ENCODE peak calls at places on chromosomes 6 and 20, in four cellular contexts. One of them, this sample, is unnamed.

GRCh38 chr6:52077180-52077884 is 10.1 kb downstream of the PKHD1 start:
- DNase-seq in A549: no peak
- DNase-seq in HepG2: no peak
- DNase-seq in IMR-90: no peak
- DNase-seq in this sample: no peak

GRCh38 chr20:9912290-9912689 is 73.4 kb upstream of the PAK5 start:
- DNase-seq in A549: no peak
- DNase-seq in HepG2: no peak
- DNase-seq in IMR-90: no peak
- DNase-seq in this sample: no peak

GRCh38 chr6:90896165-90896549 is 309.3 kb upstream of the MAP3K7 start:
- DNase-seq in A549: no peak
- DNase-seq in HepG2: no peak
- DNase-seq in IMR-90: no peak
- DNase-seq in this sample: no peak

GRCh38 chr20:47318596-47319516 is 37.6 kb downstream of the ZMYND8 start:
- DNase-seq in A549: peak
- DNase-seq in HepG2: peak
- DNase-seq in IMR-90: peak
- DNase-seq in this sample: no peak

GRCh38 chr20:22794200-22794599 is 209.8 kb upstream of the FOXA2 start:
- DNase-seq in A549: no peak
- DNase-seq in HepG2: no peak
- DNase-seq in IMR-90: no peak
- DNase-seq in this sample: no peak

GRCh38 chr20:41030536-41031242 is 2.1 kb downstream of the TOP1 start:
- DNase-seq in A549: no peak
- DNase-seq in HepG2: peak
- DNase-seq in IMR-90: peak
- DNase-seq in this sample: no peak

GRCh38 chr6:160455484-160456213 is 107.5 kb downstream of the SLC22A3 start:
- DNase-seq in A549: peak
- DNase-seq in HepG2: peak
- DNase-seq in IMR-90: peak
- DNase-seq in this sample: peak

GRCh38 chr6:151409260-151409659 is 17.9 kb upstream of the ZBTB2 start:
- DNase-seq in A549: no peak
- DNase-seq in HepG2: no peak
- DNase-seq in IMR-90: no peak
- DNase-seq in this sample: no peak

GRCh38 chr6:107532707-107533106 is 42.8 kb downstream of the SOBP start:
- DNase-seq in A549: no peak
- DNase-seq in HepG2: no peak
- DNase-seq in IMR-90: no peak
- DNase-seq in this sample: no peak

GRCh38 chr6:3355358-3356055 is 96.8 kb downstream of the PSMG4 start:
- DNase-seq in A549: peak
- DNase-seq in HepG2: no peak
- DNase-seq in IMR-90: no peak
- DNase-seq in this sample: no peak

GRCh38 chr6:6008648-6009421 is 2.1 kb upstream of the NRN1 start:
- DNase-seq in A549: peak
- DNase-seq in HepG2: peak
- DNase-seq in IMR-90: no peak
- DNase-seq in this sample: peak
- TF ChIP-seq SMC3 in A549: no peak
- TF ChIP-seq SMC3 in HepG2: no peak
- TF ChIP-seq SMC3 in IMR-90: no peak
- TF ChIP-seq SMC3 in this sample: no peak

GRCh38 chr20:44650777-44651493 is 564 bp downstream of the ADA start:
- DNase-seq in A549: no peak
- DNase-seq in HepG2: no peak
- DNase-seq in IMR-90: no peak
- DNase-seq in this sample: no peak

GRCh38 chr20:44653536-44653935 is 2.0 kb upstream of the ADA start:
- DNase-seq in A549: no peak
- DNase-seq in HepG2: no peak
- DNase-seq in IMR-90: no peak
- DNase-seq in this sample: no peak

GRCh38 chr20:44649976-44650375 is 1.5 kb downstream of the ADA start:
- DNase-seq in A549: no peak
- DNase-seq in HepG2: no peak
- DNase-seq in IMR-90: no peak
- DNase-seq in this sample: no peak

GRCh38 chr20:44648579-44648978 is 2.9 kb downstream of the ADA start:
- DNase-seq in A549: no peak
- DNase-seq in HepG2: peak
- DNase-seq in IMR-90: no peak
- DNase-seq in this sample: no peak

DNA sequence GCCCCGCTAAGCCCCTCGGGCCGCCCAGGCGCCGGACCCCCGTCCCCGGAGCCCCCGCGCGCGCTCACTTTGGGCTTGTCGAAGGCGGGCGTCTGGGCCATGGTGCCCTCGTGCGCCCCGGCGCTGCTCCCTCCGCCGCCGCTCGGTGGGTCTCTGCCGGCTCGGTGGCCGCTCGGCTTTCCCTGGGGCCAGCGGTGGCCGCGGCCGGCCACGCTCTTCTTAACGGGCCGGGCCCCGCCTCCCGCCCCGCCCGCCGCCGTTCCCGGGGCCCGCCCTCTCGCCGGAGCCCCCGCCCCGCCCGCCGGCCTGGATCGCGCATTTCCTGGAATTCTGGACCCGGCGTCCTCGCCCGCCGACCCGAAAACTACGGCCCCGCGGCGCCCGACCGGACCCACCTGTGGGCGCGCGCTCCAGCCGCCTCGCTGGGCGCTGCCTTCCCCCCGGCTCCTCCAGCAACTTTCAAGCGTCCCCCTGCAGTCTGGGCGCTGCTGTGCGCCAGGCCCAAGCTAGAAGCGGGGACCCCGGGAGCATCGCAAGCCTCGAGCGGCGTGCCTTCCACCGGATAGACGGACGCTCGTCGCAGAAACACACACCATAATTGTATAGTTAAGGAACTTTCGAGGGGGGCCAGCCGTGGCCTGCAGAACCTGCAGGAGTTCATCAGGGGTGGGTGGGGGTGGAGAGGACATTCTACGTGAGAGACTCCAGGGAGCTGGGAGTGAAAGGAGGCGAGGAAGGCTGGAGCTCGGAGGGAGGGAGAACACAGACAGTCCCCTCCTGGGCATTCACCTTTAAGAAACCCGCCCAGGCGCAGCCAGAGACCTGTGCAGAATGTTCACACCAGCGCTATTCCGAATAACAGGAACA is at the start of gene ADA:
- DNase-seq in A549: peak
- DNase-seq in HepG2: peak
- DNase-seq in IMR-90: peak
- DNase-seq in this sample: no peak
- TF ChIP-seq SMC3 in A549: no peak
- TF ChIP-seq SMC3 in HepG2: no peak
- TF ChIP-seq SMC3 in IMR-90: no peak
- TF ChIP-seq SMC3 in this sample: no peak

DNA sequence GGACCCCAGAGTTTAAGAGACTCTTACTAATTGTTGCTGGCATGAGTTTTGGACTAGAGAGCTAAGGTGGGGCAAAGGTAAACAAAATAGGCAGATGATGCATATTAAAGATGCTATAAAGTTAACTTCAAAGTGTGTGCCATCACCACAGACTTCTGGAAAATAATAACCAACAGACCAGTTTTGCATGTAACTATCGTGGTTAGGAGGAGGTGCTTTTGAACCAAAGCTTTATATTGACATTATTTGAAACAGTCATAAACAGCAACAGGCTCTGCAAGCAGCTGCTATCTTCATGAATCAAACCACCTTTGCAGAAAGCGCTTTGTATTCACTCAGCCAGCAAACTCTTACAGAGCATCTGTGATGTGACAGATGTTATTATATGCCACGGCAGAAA is 81.8 kb downstream of the CRYBG1 start:
- DNase-seq in A549: no peak
- DNase-seq in HepG2: no peak
- DNase-seq in IMR-90: no peak
- DNase-seq in this sample: no peak
- TF ChIP-seq SMC3 in A549: no peak
- TF ChIP-seq SMC3 in HepG2: no peak
- TF ChIP-seq SMC3 in IMR-90: no peak
- TF ChIP-seq SMC3 in this sample: no peak

DNA sequence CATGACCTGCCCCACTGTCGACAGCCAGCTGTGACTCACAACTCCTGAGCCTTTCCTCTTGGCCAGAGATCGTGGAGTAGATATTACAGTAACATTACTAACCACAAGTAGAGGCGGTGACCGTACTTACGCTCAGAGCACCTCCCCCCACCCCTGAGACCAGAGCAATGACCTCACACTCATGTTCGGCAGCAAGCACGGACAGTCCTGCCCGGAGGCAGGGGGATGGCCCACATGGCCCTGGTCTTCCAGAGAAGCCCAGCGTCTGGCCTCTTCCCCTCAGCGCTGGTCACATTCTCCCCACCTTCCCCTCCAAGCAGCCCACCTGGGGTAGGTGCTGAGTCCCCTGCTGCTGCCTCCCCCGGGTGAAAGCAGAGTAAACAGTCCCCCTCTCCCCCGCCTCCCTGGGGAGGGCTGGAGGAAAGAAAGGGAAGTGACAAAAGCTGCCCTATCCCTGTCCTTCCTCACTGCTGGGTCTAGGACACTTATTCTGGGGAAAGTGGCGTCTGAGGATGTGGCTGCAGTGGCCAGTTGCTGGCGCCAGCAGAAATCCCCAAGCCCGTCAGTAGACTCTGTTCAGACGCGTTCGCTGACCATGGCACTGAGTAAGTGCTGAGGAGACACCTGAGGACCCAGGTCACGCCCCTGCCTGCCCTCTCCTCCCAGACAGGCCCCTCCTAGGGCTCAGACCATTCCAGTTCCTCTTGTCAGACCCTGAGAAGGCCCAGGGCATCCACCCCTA is 68.5 kb downstream of the MRPL14 start:
- DNase-seq in A549: peak
- DNase-seq in HepG2: peak
- DNase-seq in IMR-90: peak
- DNase-seq in this sample: no peak
- TF ChIP-seq SMC3 in A549: peak
- TF ChIP-seq SMC3 in HepG2: no peak
- TF ChIP-seq SMC3 in IMR-90: no peak
- TF ChIP-seq SMC3 in this sample: no peak

GRCh38 chr6:6764764-6765434 is 176.4 kb downstream of the LY86 start:
- DNase-seq in A549: no peak
- DNase-seq in HepG2: no peak
- DNase-seq in IMR-90: no peak
- DNase-seq in this sample: no peak

GRCh38 chr6:6758546-6758914 is 170.0 kb downstream of the LY86 start:
- DNase-seq in A549: no peak
- DNase-seq in HepG2: no peak
- DNase-seq in IMR-90: no peak
- DNase-seq in this sample: no peak

GRCh38 chr6:6760054-6760453 is 171.5 kb downstream of the LY86 start:
- DNase-seq in A549: no peak
- DNase-seq in HepG2: no peak
- DNase-seq in IMR-90: no peak
- DNase-seq in this sample: no peak

GRCh38 chr6:6753301-6753700 is 164.8 kb downstream of the LY86 start:
- DNase-seq in A549: no peak
- DNase-seq in HepG2: no peak
- DNase-seq in IMR-90: no peak
- DNase-seq in this sample: no peak

GRCh38 chr6:6758915-6759654 is 170.6 kb downstream of the LY86 start:
- DNase-seq in A549: peak
- DNase-seq in HepG2: peak
- DNase-seq in IMR-90: peak
- DNase-seq in this sample: peak
- TF ChIP-seq SMC3 in A549: peak
- TF ChIP-seq SMC3 in HepG2: peak
- TF ChIP-seq SMC3 in IMR-90: peak
- TF ChIP-seq SMC3 in this sample: peak

DNA sequence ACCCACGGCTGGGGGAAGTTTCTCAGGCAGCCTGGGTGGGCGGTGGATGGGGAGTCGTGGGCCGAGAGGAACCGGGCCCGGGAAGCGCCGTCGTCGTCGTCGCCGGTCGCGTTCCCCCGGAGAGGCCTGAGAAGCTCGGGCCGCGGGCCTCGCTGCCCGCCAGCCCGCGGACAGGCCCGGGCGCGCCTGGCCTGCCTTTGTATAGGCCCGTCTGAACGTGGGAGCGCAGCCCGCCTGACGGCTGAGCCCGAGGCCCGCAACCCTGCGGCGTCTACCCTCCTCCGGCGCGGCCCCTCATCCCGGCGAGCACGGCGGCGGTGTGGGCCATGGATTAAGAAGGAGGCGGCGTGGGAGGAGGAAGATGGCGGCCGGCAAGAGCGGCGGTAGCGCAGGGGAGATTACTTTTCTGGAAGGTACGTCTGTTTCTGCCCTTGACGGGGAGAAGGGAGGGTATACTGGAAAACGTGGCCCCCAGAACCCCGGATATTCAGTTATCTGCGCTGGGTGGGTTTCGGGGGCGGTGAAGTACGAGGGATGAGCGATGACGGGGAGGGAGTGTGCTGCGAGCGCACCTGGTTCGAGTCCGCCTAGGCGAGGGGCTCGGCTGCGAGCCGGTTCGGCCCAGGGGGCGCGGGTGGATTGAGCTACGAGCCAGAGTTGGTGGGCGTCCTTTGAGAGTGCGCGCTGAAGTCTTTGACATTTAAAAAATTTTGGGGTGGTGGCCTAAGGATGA is 650 bp downstream of the SENP6 start:
- DNase-seq in A549: no peak
- DNase-seq in HepG2: no peak
- DNase-seq in IMR-90: peak
- DNase-seq in this sample: no peak
- TF ChIP-seq SMC3 in A549: no peak
- TF ChIP-seq SMC3 in HepG2: no peak
- TF ChIP-seq SMC3 in IMR-90: no peak
- TF ChIP-seq SMC3 in this sample: no peak

GRCh38 chr20:57130160-57130772 is 136.2 kb downstream of the BMP7 start:
- DNase-seq in A549: no peak
- DNase-seq in HepG2: peak
- DNase-seq in IMR-90: no peak
- DNase-seq in this sample: no peak
- TF ChIP-seq SMC3 in A549: no peak
- TF ChIP-seq SMC3 in HepG2: peak
- TF ChIP-seq SMC3 in IMR-90: no peak
- TF ChIP-seq SMC3 in this sample: no peak

DNA sequence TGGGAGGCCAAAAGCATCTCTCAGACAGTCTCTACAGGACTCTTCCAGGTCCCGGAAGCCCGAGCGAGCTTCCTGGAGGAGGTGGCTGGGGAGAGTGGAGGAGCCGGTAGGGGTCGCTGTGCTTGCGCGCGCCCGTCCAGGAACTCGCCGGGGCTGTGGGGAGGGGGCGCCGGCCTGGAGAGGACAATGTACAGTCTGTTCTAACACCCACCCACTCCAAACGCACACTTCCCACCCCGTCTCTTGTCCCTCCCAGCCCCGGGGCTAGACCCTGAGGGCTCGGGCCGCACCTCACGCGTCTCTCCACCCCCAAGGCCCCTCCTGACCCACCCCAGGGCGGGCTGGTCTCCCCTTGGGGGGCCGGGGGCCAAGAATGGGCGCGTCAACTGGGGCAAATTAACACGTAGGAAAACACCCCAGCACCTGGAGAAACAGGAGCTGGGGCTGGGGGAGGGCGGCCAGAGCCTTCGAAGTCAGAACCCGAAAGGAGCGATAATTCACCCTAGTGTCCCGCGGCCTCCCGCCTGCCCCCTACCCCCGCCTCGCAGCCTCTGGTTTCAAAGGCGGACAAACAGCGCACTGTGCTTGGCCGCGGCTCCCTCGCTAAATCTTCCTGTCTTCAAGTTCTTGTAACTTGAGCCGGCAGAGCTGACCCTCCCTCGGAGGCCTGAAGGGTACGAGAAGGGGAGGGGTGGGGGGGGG is 103.2 kb upstream of the FOXP4 start:
- DNase-seq in A549: no peak
- DNase-seq in HepG2: no peak
- DNase-seq in IMR-90: peak
- DNase-seq in this sample: no peak
- TF ChIP-seq SMC3 in A549: no peak
- TF ChIP-seq SMC3 in HepG2: no peak
- TF ChIP-seq SMC3 in IMR-90: no peak
- TF ChIP-seq SMC3 in this sample: no peak